ENCODE peak calls at places on chromosomes 13 and 19, in four cellular contexts. One of them, this sample, is unnamed.

GRCh38 chr13:38341149-38341692 is 8.4 kb upstream of the UFM1 start:
- DNase-seq in HCT116: no peak
- DNase-seq in IMR-90: no peak
- DNase-seq in A549: no peak
- DNase-seq in this sample: peak; percentile 12

GRCh38 chr19:40147693-40148347 is 43.4 kb upstream of the MAP3K10 start:
- DNase-seq in A549: no peak
- DNase-seq in IMR-90: peak; percentile 77
- DNase-seq in HCT116: no peak
- DNase-seq in this sample: no peak

GRCh38 chr19:47109541-47110375 is 3.8 kb downstream of the ZC3H4 start:
- DNase-seq in A549: no peak
- DNase-seq in HCT116: no peak
- DNase-seq in IMR-90: peak; percentile 49
- DNase-seq in this sample: peak; percentile 85

GRCh38 chr13:43663474-43664090 is 123.2 kb downstream of the ENOX1 start:
- DNase-seq in IMR-90: peak; percentile 73
- DNase-seq in HCT116: no peak
- DNase-seq in A549: no peak
- DNase-seq in this sample: no peak

GRCh38 chr19:35845215-35846037 is 6.9 kb downstream of the NPHS1 start:
- DNase-seq in A549: peak; percentile 96
- DNase-seq in HCT116: peak; percentile 22
- DNase-seq in IMR-90: no peak
- DNase-seq in this sample: peak; percentile 87

GRCh38 chr13:80382576-80382975 is 41.6 kb upstream of the SPRY2 start:
- DNase-seq in IMR-90: no peak
- DNase-seq in HCT116: no peak
- DNase-seq in A549: no peak
- DNase-seq in this sample: no peak

GRCh38 chr13:41071775-41072174 is 10.5 kb downstream of the WBP4 start:
- DNase-seq in IMR-90: no peak
- DNase-seq in A549: no peak
- DNase-seq in HCT116: no peak
- DNase-seq in this sample: no peak

GRCh38 chr19:47352095-47352494 is 3.0 kb downstream of the DHX34 start:
- DNase-seq in IMR-90: no peak
- DNase-seq in HCT116: no peak
- DNase-seq in A549: no peak
- DNase-seq in this sample: no peak

GRCh38 chr13:58254961-58255360 is 623.4 kb downstream of the PCDH17 start:
- DNase-seq in A549: no peak
- DNase-seq in IMR-90: no peak
- DNase-seq in HCT116: no peak
- DNase-seq in this sample: no peak

GRCh38 chr19:35471946-35472345 is 18.3 kb downstream of the KRTDAP start:
- DNase-seq in IMR-90: no peak
- DNase-seq in HCT116: no peak
- DNase-seq in A549: no peak
- DNase-seq in this sample: no peak

GRCh38 chr19:54335164-54335563 is 3.8 kb downstream of the LILRA4 start:
- DNase-seq in A549: no peak
- DNase-seq in IMR-90: no peak
- DNase-seq in HCT116: no peak
- DNase-seq in this sample: no peak

GRCh38 chr13:66195238-66195637 is 1034.9 kb downstream of the PCDH9 start:
- DNase-seq in IMR-90: no peak
- DNase-seq in HCT116: no peak
- DNase-seq in A549: no peak
- DNase-seq in this sample: no peak

GRCh38 chr13:42807866-42808265 is 26.5 kb downstream of the FAM216B start:
- DNase-seq in HCT116: no peak
- DNase-seq in IMR-90: peak; percentile 76
- DNase-seq in A549: peak; percentile 5
- DNase-seq in this sample: no peak

GRCh38 chr19:28437390-28438346 is 775.3 kb downstream of the UQCRFS1 start:
- DNase-seq in IMR-90: no peak
- DNase-seq in HCT116: no peak
- DNase-seq in A549: no peak
- DNase-seq in this sample: no peak

GRCh38 chr13:51643114-51643881 is 59.0 kb downstream of the WDFY2 start:
- DNase-seq in IMR-90: peak; percentile 91
- DNase-seq in HCT116: no peak
- DNase-seq in A549: peak; percentile 16
- DNase-seq in this sample: no peak

GRCh38 chr13:41008349-41008980 is 10.7 kb downstream of the ELF1 start:
- DNase-seq in IMR-90: peak; percentile 90
- DNase-seq in HCT116: no peak
- DNase-seq in A549: no peak
- DNase-seq in this sample: no peak

GRCh38 chr13:97125051-97125809 is 96.9 kb upstream of the MBNL2 start:
- DNase-seq in IMR-90: peak; percentile 74
- DNase-seq in A549: no peak
- DNase-seq in HCT116: peak; percentile 75
- DNase-seq in this sample: no peak

GRCh38 chr19:53328967-53329366 is 4.6 kb upstream of the ZNF845 start:
- DNase-seq in HCT116: no peak
- DNase-seq in IMR-90: peak; percentile 4
- DNase-seq in A549: no peak
- DNase-seq in this sample: peak; percentile 46

GRCh38 chr13:32897296-32897695 is 118.9 kb upstream of the KL start:
- DNase-seq in IMR-90: no peak
- DNase-seq in HCT116: no peak
- DNase-seq in A549: no peak
- DNase-seq in this sample: no peak

GRCh38 chr19:289651-290538 is 1.3 kb downstream of the PLPP2 start:
- DNase-seq in A549: peak; percentile 83
- DNase-seq in HCT116: peak; percentile 74
- DNase-seq in IMR-90: peak; percentile 25
- DNase-seq in this sample: peak; percentile 43

GRCh38 chr19:369876-370275 is 25.3 kb upstream of the MIER2 start:
- DNase-seq in A549: no peak
- DNase-seq in HCT116: no peak
- DNase-seq in IMR-90: no peak
- DNase-seq in this sample: no peak

GRCh38 chr19:56146904-56147303 is 5.8 kb downstream of the ZNF444 start:
- DNase-seq in IMR-90: no peak
- DNase-seq in HCT116: no peak
- DNase-seq in A549: no peak
- DNase-seq in this sample: no peak

GRCh38 chr13:48563611-48564010 is 30.7 kb upstream of the RCBTB2 start:
- DNase-seq in A549: no peak
- DNase-seq in HCT116: no peak
- DNase-seq in IMR-90: no peak
- DNase-seq in this sample: no peak

GRCh38 chr13:113777311-113778260 is 18.6 kb downstream of the TMEM255B start:
- DNase-seq in A549: no peak
- DNase-seq in HCT116: no peak
- DNase-seq in IMR-90: peak; percentile 17
- DNase-seq in this sample: peak; percentile 34

GRCh38 chr13:52599853-52600603 is 42.2 kb upstream of the HNRNPA1L2 start:
- DNase-seq in HCT116: no peak
- DNase-seq in IMR-90: peak; percentile 13
- DNase-seq in A549: no peak
- DNase-seq in this sample: no peak

GRCh38 chr13:74629985-74630384 is 495.8 kb upstream of the KLF12 start:
- DNase-seq in IMR-90: no peak
- DNase-seq in HCT116: no peak
- DNase-seq in A549: no peak
- DNase-seq in this sample: no peak

GRCh38 chr13:32284927-32285632 is 30.1 kb downstream of the ZAR1L start:
- DNase-seq in IMR-90: peak; percentile 82
- DNase-seq in A549: no peak
- DNase-seq in HCT116: peak; percentile 7
- DNase-seq in this sample: no peak

GRCh38 chr13:102710261-102710679 is 15.4 kb upstream of the METTL21C start:
- DNase-seq in HCT116: no peak
- DNase-seq in A549: no peak
- DNase-seq in IMR-90: peak; percentile 13
- DNase-seq in this sample: no peak

GRCh38 chr13:111508164-111508870 is 187.9 kb downstream of the TEX29 start:
- DNase-seq in IMR-90: no peak
- DNase-seq in A549: no peak
- DNase-seq in HCT116: no peak
- DNase-seq in this sample: no peak

GRCh38 chr13:41554626-41555386 is 97.5 kb downstream of the RGCC start:
- DNase-seq in HCT116: no peak
- DNase-seq in A549: no peak
- DNase-seq in IMR-90: no peak
- DNase-seq in this sample: no peak

GRCh38 chr13:46995874-46996273 is 99.0 kb upstream of the HTR2A start:
- DNase-seq in HCT116: no peak
- DNase-seq in IMR-90: no peak
- DNase-seq in A549: no peak
- DNase-seq in this sample: no peak

GRCh38 chr19:45975296-45975695 is 1.6 kb upstream of the NOVA2 start:
- DNase-seq in A549: no peak
- DNase-seq in IMR-90: no peak
- DNase-seq in HCT116: no peak
- DNase-seq in this sample: no peak

GRCh38 chr19:6066661-6067646 is 43.3 kb downstream of the RFX2 start:
- DNase-seq in HCT116: no peak
- DNase-seq in A549: peak; percentile 86
- DNase-seq in IMR-90: peak; percentile 86
- DNase-seq in this sample: peak; percentile 56
- TF ChIP-seq CEBPB in HCT116: no peak
- TF ChIP-seq CEBPB in A549: no peak
- TF ChIP-seq CEBPB in IMR-90: no peak
- TF ChIP-seq CEBPB in this sample: no peak

GRCh38 chr19:16023558-16023915 is 52.8 kb upstream of the TPM4 start:
- DNase-seq in A549: no peak
- DNase-seq in IMR-90: no peak
- DNase-seq in HCT116: no peak
- DNase-seq in this sample: no peak

GRCh38 chr19:16024266-16025107 is 51.8 kb upstream of the TPM4 start:
- DNase-seq in HCT116: no peak
- DNase-seq in A549: no peak
- DNase-seq in IMR-90: no peak
- DNase-seq in this sample: no peak

GRCh38 chr19:16026131-16026530 is 50.2 kb upstream of the TPM4 start:
- DNase-seq in IMR-90: no peak
- DNase-seq in A549: no peak
- DNase-seq in HCT116: no peak
- DNase-seq in this sample: no peak

GRCh38 chr19:16026756-16027155 is 49.5 kb upstream of the TPM4 start:
- DNase-seq in HCT116: no peak
- DNase-seq in A549: no peak
- DNase-seq in IMR-90: no peak
- DNase-seq in this sample: no peak

DNA sequence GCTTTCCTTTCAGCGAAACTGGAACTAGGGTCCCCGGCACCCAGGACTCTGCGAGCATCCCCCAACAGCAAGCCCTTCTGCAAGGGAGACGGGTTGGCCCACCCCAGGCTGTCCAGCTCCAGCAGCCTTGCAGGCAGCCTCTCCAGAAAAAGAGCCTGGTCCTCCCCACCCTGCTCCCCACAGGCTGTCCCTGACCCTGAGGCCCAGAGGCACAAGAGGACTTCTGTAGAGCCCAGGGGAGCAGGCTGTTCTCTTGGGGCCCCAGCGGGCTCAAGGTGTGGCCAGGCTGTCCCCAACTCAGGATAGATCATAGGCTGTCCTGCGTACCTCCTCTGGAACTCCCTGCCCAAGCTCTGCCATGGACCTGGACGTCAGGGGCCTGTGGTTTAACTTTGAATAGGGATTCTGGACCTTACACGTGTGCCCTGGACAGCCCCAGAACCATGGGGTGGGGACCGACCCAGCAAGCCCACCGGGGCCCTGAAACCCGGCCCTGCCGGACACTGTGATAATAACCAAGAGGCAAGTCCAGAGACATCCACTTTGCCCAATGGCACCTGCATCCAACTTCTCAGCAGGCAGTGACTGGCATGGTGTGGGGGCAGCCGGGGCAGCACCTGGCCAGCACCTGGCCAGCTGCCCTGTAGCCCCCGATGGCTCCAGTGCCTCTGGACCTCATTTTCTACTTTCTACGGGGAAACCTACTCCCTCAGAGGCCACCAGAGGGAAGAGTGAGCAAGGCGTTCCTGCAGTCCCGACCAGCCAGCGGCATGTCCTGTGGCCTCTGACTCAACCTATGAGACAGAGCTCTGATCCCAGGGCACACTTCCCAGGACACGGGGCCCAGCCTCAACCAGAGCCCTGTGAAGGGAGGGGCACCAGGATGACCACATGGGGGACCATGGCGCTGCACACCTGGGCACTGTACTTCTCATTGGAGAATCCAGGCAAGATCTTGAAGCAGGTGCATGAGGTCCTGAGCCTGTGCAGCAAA is 50.9 kb upstream of the TPM4 start:
- DNase-seq in A549: peak; percentile 68
- DNase-seq in HCT116: peak; percentile 56
- DNase-seq in IMR-90: peak; percentile 70
- DNase-seq in this sample: peak; percentile 53
- TF ChIP-seq CEBPB in A549: no peak
- TF ChIP-seq CEBPB in HCT116: no peak
- TF ChIP-seq CEBPB in IMR-90: no peak
- TF ChIP-seq CEBPB in this sample: no peak

GRCh38 chr19:1503089-1503924 is 9.5 kb downstream of the ADAMTSL5 start:
- DNase-seq in HCT116: no peak
- DNase-seq in A549: peak; percentile 25
- DNase-seq in IMR-90: peak; percentile 32
- DNase-seq in this sample: peak; percentile 85
- TF ChIP-seq CEBPB in HCT116: no peak
- TF ChIP-seq CEBPB in A549: no peak
- TF ChIP-seq CEBPB in IMR-90: no peak
- TF ChIP-seq CEBPB in this sample: no peak

GRCh38 chr19:18057557-18057956 is 29.2 kb downstream of the IL12RB1 start:
- DNase-seq in HCT116: no peak
- DNase-seq in A549: no peak
- DNase-seq in IMR-90: no peak
- DNase-seq in this sample: no peak
- TF ChIP-seq CEBPB in HCT116: no peak
- TF ChIP-seq CEBPB in A549: no peak
- TF ChIP-seq CEBPB in IMR-90: no peak
- TF ChIP-seq CEBPB in this sample: no peak

GRCh38 chr19:34276614-34277013 is 22.3 kb downstream of the GARRE1 start:
- DNase-seq in A549: no peak
- DNase-seq in IMR-90: no peak
- DNase-seq in HCT116: no peak
- DNase-seq in this sample: no peak
- TF ChIP-seq CEBPB in A549: no peak
- TF ChIP-seq CEBPB in IMR-90: no peak
- TF ChIP-seq CEBPB in HCT116: no peak
- TF ChIP-seq CEBPB in this sample: no peak

GRCh38 chr19:4015705-4016402 is 8.3 kb downstream of the PIAS4 start:
- DNase-seq in HCT116: no peak
- DNase-seq in A549: no peak
- DNase-seq in IMR-90: no peak
- DNase-seq in this sample: no peak

GRCh38 chr19:4013886-4014540 is 6.5 kb downstream of the PIAS4 start:
- DNase-seq in A549: no peak
- DNase-seq in HCT116: no peak
- DNase-seq in IMR-90: no peak
- DNase-seq in this sample: no peak

GRCh38 chr19:4012975-4013634 is 5.6 kb downstream of the PIAS4 start:
- DNase-seq in IMR-90: no peak
- DNase-seq in A549: no peak
- DNase-seq in HCT116: no peak
- DNase-seq in this sample: no peak

GRCh38 chr19:4016486-4016885 is 8.9 kb downstream of the PIAS4 start:
- DNase-seq in HCT116: no peak
- DNase-seq in A549: no peak
- DNase-seq in IMR-90: no peak
- DNase-seq in this sample: no peak

GRCh38 chr19:4014541-4015491 is 7.3 kb downstream of the PIAS4 start:
- DNase-seq in A549: no peak
- DNase-seq in HCT116: no peak
- DNase-seq in IMR-90: no peak
- DNase-seq in this sample: peak; percentile 69
- TF ChIP-seq CEBPB in A549: no peak
- TF ChIP-seq CEBPB in HCT116: no peak
- TF ChIP-seq CEBPB in IMR-90: no peak
- TF ChIP-seq CEBPB in this sample: no peak